ENCODE peak calls at places on chromosomes 5 and 9, in seven cellular contexts. H is fibroblast of the aortic adventitia, K is uterus, I is GM12865, E is lower lobe of right lung, Q is ovary, W is RWPE1. Y is an unnamed sample.

GRCh38 chr9:35814106-35814840 is 569 bp downstream of the HINT2 start:
- DNase-seq in I (peak; percentile 77), K (peak; percentile 73), W (peak; percentile 64), E (peak; percentile 81), H (peak; percentile 50), Q (peak; percentile 71), Y (peak; percentile 67)

GRCh38 chr9:127135056-127135745 is 12.8 kb upstream of the ANGPTL2 start:
- DNase-seq in Q (peak; percentile 25), E (no peak), H (no peak), I (no peak), K (peak; percentile 15), W (no peak), Y (no peak)

GRCh38 chr9:95874303-95874988 is 1.0 kb upstream of the ERCC6L2 start:
- DNase-seq in I (peak; percentile 1), H (peak; percentile 27), K (no peak), E (no peak), W (peak; percentile 26), Q (no peak), Y (peak; percentile 27)

GRCh38 chr5:174547814-174548213 is 176.6 kb upstream of the MSX2 start:
- DNase-seq in K (no peak), E (no peak), Q (no peak), W (no peak), I (no peak), H (no peak), Y (no peak)

GRCh38 chr5:74017786-74018211 is 391.8 kb downstream of the ARHGEF28 start:
- DNase-seq in Q (no peak), H (peak; percentile 71), K (no peak), W (peak; percentile 89), E (no peak), I (no peak), Y (peak; percentile 53)

GRCh38 chr5:34685485-34686197 is 29.5 kb downstream of the RAI14 start:
- DNase-seq in Q (no peak), K (no peak), E (no peak), W (no peak), I (no peak), H (peak; percentile 65), Y (peak; percentile 56)

GRCh38 chr9:114303571-114303970 is 19.3 kb upstream of the ORM1 start:
- DNase-seq in K (peak; percentile 4), E (peak; percentile 4), Q (peak; percentile 6), H (no peak), W (no peak), I (no peak), Y (no peak)

GRCh38 chr9:34085581-34086500 is 37.2 kb upstream of the UBAP2 start:
- DNase-seq in E (no peak), Q (no peak), H (peak; percentile 15), W (no peak), I (no peak), K (no peak), Y (no peak)

GRCh38 chr5:1274471-1274870 is 20.4 kb downstream of the TERT start:
- DNase-seq in W (no peak), E (no peak), I (no peak), H (no peak), Q (no peak), K (no peak), Y (no peak)

GRCh38 chr9:96139592-96140251 is 162.3 kb downstream of the HSD17B3 start:
- DNase-seq in Q (peak; percentile 80), W (peak; percentile 68), E (no peak), H (peak; percentile 74), K (peak; percentile 32), I (no peak), Y (peak; percentile 85)

GRCh38 chr5:32317056-32317455 is 4.3 kb upstream of the MTMR12 start:
- DNase-seq in E (no peak), H (no peak), W (no peak), I (no peak), Q (no peak), K (no peak), Y (no peak)

GRCh38 chr5:97165726-97166125 is 17.3 kb downstream of the RIOK2 start:
- DNase-seq in K (no peak), W (no peak), E (no peak), I (no peak), H (no peak), Q (no peak), Y (no peak)

GRCh38 chr9:13755551-13755950 is 476.1 kb upstream of the MPDZ start:
- DNase-seq in H (no peak), W (no peak), K (no peak), I (no peak), Q (no peak), E (no peak), Y (no peak)

GRCh38 chr9:108478431-108478837 is 377.4 kb downstream of the ACTL7B start:
- DNase-seq in W (peak; percentile 95), K (peak; percentile 62), I (peak; percentile 61), E (no peak), H (peak; percentile 99), Q (no peak), Y (peak; percentile 92)

GRCh38 chr5:178121450-178122276 is 8.3 kb downstream of the N4BP3 start:
- DNase-seq in Q (no peak), K (no peak), W (no peak), E (peak; percentile 39), I (no peak), H (peak; percentile 14), Y (peak; percentile 25)

GRCh38 chr5:172637122-172637580 is 3.9 kb upstream of the NEURL1B start:
- DNase-seq in K (no peak), W (peak; percentile 98), Q (no peak), E (no peak), H (no peak), I (no peak), Y (no peak)

GRCh38 chr9:134642385-134643181 is 980 bp downstream of the COL5A1 start:
- DNase-seq in I (no peak), Q (peak; percentile 79), W (peak; percentile 83), H (peak; percentile 89), K (peak; percentile 90), E (no peak), Y (peak; percentile 90)

GRCh38 chr5:36899860-36900259 is 23.3 kb downstream of the NIPBL start:
- DNase-seq in I (no peak), Q (no peak), E (no peak), H (no peak), W (no peak), K (no peak), Y (no peak)

GRCh38 chr5:151676719-151677118 is 10.0 kb downstream of the SPARC start:
- DNase-seq in H (peak; percentile 78), W (no peak), Q (no peak), I (no peak), K (no peak), E (no peak), Y (peak; percentile 81)

GRCh38 chr9:137814841-137815240 is 62.7 kb upstream of the CACNA1B start:
- DNase-seq in W (no peak), H (no peak), Q (no peak), K (no peak), E (no peak), I (no peak), Y (no peak)

GRCh38 chr5:86461169-86461956 is 156.4 kb upstream of the COX7C start:
- DNase-seq in I (peak; percentile 4), W (no peak), H (no peak), Q (no peak), E (no peak), K (no peak), Y (no peak)

GRCh38 chr5:133226186-133226585 is 174.4 kb downstream of the HSPA4 start:
- DNase-seq in Q (no peak), I (no peak), K (no peak), E (no peak), W (no peak), H (no peak), Y (no peak)

DNA sequence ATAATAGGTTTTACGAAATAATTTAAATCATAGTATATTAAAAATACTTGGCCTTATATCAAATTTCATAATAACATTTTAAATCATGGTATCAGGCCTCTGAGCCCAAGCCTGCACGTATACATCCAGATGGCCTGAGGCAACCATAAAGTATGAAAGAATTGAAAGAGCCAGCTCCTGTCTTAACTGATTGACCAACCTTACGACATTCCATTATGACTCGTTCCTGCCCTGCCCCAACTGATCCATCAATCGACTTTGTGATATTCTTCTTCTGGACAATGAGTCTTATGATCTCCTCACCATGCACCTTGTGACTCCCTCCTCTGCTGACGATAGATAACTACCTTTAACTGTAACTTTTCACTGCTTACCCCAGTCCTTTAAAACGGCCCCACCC is 545.0 kb downstream of the MTRR start:
- DNase-seq in Q (no peak), I (no peak), W (no peak), K (no peak), H (no peak), E (no peak), Y (no peak)
- TF ChIP-seq CTCF in Q (no peak), I (no peak), W (no peak), K (no peak), H (no peak), E (no peak), Y (no peak)

GRCh38 chr5:148583421-148583965 is 70.8 kb downstream of the HTR4 start:
- DNase-seq in Q (no peak), W (peak; percentile 41), H (no peak), K (no peak), E (no peak), I (no peak), Y (no peak)

GRCh38 chr5:148584103-148584502 is 70.2 kb downstream of the HTR4 start:
- DNase-seq in K (no peak), H (no peak), I (no peak), W (no peak), E (no peak), Q (no peak), Y (no peak)

GRCh38 chr5:148586796-148587195 is 67.5 kb downstream of the HTR4 start:
- DNase-seq in K (no peak), E (no peak), I (no peak), H (no peak), Q (no peak), W (no peak), Y (no peak)

GRCh38 chr5:148585988-148586387 is 68.3 kb downstream of the HTR4 start:
- DNase-seq in W (no peak), I (no peak), H (peak; percentile 2), K (no peak), E (no peak), Q (no peak), Y (no peak)
- TF ChIP-seq CTCF in W (no peak), I (no peak), H (peak; percentile 22), K (no peak), E (no peak), Q (no peak), Y (no peak)

DNA sequence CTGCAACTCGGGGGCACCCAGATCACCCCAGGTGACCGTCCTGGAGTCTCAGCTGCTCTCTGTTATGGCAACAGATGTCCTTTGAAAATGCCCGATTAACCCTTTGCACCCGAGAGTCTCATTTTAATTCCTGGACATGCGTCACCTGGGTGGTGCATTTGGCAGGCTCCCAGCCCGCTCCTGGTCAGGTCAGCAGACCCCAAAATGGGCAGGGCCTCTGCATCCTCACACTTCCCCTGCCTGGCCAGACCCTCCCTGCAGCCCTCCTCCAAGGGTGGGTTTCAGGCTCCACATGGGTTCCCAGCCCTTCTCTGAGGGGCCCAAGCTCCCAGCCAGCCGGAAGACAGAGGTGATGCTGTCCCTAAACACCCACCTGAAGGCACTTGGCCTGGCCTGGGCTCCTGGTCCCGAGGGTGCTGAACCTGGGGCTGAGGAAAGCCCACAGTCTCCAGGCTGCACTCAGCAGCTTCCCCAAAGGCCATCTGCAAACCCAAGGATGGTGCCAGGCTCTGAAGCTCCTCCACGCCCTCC is 69.4 kb downstream of the PSMB7 start:
- DNase-seq in I (no peak), K (no peak), W (no peak), E (peak; percentile 47), H (no peak), Q (no peak), Y (no peak)
- TF ChIP-seq CTCF in I (no peak), K (no peak), W (no peak), E (no peak), H (no peak), Q (no peak), Y (no peak)

GRCh38 chr5:25119654-25120053 is 474.9 kb upstream of the CDH10 start:
- DNase-seq in W (peak; percentile 39), E (no peak), I (no peak), K (no peak), H (no peak), Q (no peak), Y (peak; percentile 2)
- TF ChIP-seq CTCF in W (peak; percentile 28), E (peak; percentile 31), I (no peak), K (no peak), H (peak; percentile 15), Q (no peak), Y (peak; percentile 26)